ENCODE peak calls at places on chromosomes 12 and 14, in nine cellular contexts. W is epithelial cell of esophagus, U is GM23338, P is neural crest cell, B is fibroblast of villous mesenchyme, Y is astrocyte, A is HFFc6, M is fibroblast of pulmonary artery, E is progenitor cell of endocrine pancreas. J is an unnamed sample.

GRCh38 chr14:68573126-68573525 is 219.7 kb downstream of the ZFP36L1 start:
- DNase-seq in W (no peak), U (no peak), P (no peak), B (no peak), Y (no peak), A (no peak), M (no peak), E (no peak), J (no peak)

GRCh38 chr12:83015390-83016225 is 328.9 kb downstream of the TMTC2 start:
- DNase-seq in W (no peak), U (no peak), P (no peak), B (peak; percentile 7), Y (peak; percentile 29), A (peak; percentile 1), M (peak; percentile 37), E (no peak), J (no peak)

GRCh38 chr12:128729628-128730121 is 94.1 kb downstream of the SLC15A4 start:
- DNase-seq in W (peak; percentile 1), U (no peak), P (no peak), B (no peak), Y (no peak), A (no peak), M (no peak), E (no peak), J (no peak)

GRCh38 chr12:98352218-98352811 is 163.1 kb upstream of the TMPO start:
- DNase-seq in W (peak; percentile 95), U (no peak), P (no peak), B (peak; percentile 77), Y (peak; percentile 98), A (peak; percentile 83), M (peak; percentile 85), E (no peak), J (no peak)

GRCh38 chr14:60287452-60287851 is 38.4 kb downstream of the PPM1A start:
- DNase-seq in W (no peak), U (no peak), P (no peak), B (no peak), Y (no peak), A (no peak), M (no peak), E (no peak), J (no peak)

GRCh38 chr12:10065241-10065640 is 33.5 kb downstream of the CLEC1A start:
- DNase-seq in W (peak; percentile 15), U (peak; percentile 2), P (no peak), B (no peak), Y (no peak), A (no peak), M (no peak), E (no peak), J (no peak)

GRCh38 chr12:65565601-65566560 is 258.4 kb upstream of the HMGA2 start:
- DNase-seq in W (peak; percentile 74), U (peak; percentile 26), P (no peak), B (peak; percentile 98), Y (peak; percentile 99), A (peak; percentile 96), M (peak; percentile 91), E (no peak), J (no peak)

GRCh38 chr14:102415671-102416070 is 52.9 kb downstream of the TECPR2 start:
- DNase-seq in W (no peak), U (no peak), P (no peak), B (no peak), Y (no peak), A (no peak), M (no peak), E (no peak), J (no peak)

GRCh38 chr12:94601972-94602517 is 48.3 kb downstream of the TMCC3 start:
- DNase-seq in W (no peak), U (no peak), P (no peak), B (peak; percentile 69), Y (no peak), A (no peak), M (no peak), E (no peak), J (no peak)

GRCh38 chr12:75816892-75817291 is 214.7 kb downstream of the PHLDA1 start:
- DNase-seq in W (peak; percentile 75), U (no peak), P (no peak), B (peak; percentile 61), Y (peak; percentile 61), A (peak; percentile 87), M (peak; percentile 76), E (no peak), J (no peak)

GRCh38 chr12:2057041-2057792 is 4.4 kb downstream of the CACNA1C start:
- DNase-seq in W (peak; percentile 19), U (peak; percentile 97), P (peak; percentile 76), B (peak; percentile 64), Y (no peak), A (no peak), M (peak; percentile 66), E (peak; percentile 90), J (no peak)

GRCh38 chr12:60872219-60872618 is 1276.4 kb downstream of the SLC16A7 start:
- DNase-seq in W (no peak), U (no peak), P (no peak), B (no peak), Y (no peak), A (no peak), M (no peak), E (no peak), J (no peak)

GRCh38 chr12:60872850-60873713 is 1277.3 kb downstream of the SLC16A7 start:
- DNase-seq in W (no peak), U (no peak), P (no peak), B (no peak), Y (no peak), A (no peak), M (no peak), E (no peak), J (no peak)

GRCh38 chr12:60874091-60874490 is 1278.3 kb downstream of the SLC16A7 start:
- DNase-seq in W (no peak), U (no peak), P (no peak), B (no peak), Y (no peak), A (no peak), M (no peak), E (no peak), J (no peak)
- TF ChIP-seq CTCF in W (no peak), U (no peak), P (no peak), B (no peak), Y (no peak), A (no peak), M (no peak), E (no peak), J (no peak)

DNA sequence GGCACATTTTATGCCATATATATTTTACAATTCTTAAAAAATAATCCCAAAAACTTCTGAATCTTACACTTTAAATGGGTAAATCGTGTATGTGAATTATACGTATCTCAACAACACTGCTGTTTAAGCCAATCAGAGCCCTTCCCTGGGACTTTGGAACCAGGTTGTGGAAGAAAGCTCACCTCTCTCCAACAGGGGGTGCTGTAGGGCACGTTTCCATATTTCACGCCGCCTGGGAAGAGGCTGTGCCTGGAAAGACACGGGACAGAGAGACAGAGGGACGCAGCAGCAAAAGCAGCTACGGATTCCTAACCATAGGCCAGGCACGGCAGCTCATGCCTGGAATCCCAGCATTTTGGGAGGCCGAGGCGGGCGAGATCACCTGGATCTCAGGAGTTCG is 29.4 kb upstream of the FBRSL1 start:
- DNase-seq in W (no peak), U (peak; percentile 83), P (no peak), B (no peak), Y (no peak), A (no peak), M (peak; percentile 20), E (no peak), J (no peak)
- TF ChIP-seq CTCF in W (no peak), U (peak; percentile 78), P (peak; percentile 55), B (no peak), Y (no peak), A (peak; percentile 51), M (peak; percentile 26), E (peak; percentile 45), J (no peak)

GRCh38 chr14:74549588-74549987 is 56.0 kb downstream of the ISCA2 start:
- DNase-seq in W (peak; percentile 75), U (peak; percentile 29), P (no peak), B (no peak), Y (no peak), A (no peak), M (no peak), E (no peak), J (no peak)
- TF ChIP-seq CTCF in W (peak; percentile 76), U (no peak), P (no peak), B (peak; percentile 50), Y (no peak), A (peak; percentile 64), M (peak; percentile 49), E (peak; percentile 20), J (no peak)

GRCh38 chr12:111174283-111175108 is 194.4 kb downstream of the PHETA1 start:
- DNase-seq in W (peak; percentile 43), U (peak; percentile 51), P (no peak), B (no peak), Y (no peak), A (no peak), M (no peak), E (no peak), J (no peak)
- TF ChIP-seq CTCF in W (peak; percentile 48), U (peak; percentile 51), P (peak; percentile 24), B (no peak), Y (no peak), A (peak; percentile 29), M (no peak), E (peak; percentile 13), J (no peak)

GRCh38 chr12:77720258-77720657 is 110.4 kb upstream of the NAV3 start:
- DNase-seq in W (peak; percentile 24), U (peak; percentile 24), P (no peak), B (no peak), Y (no peak), A (peak; percentile 21), M (peak; percentile 9), E (no peak), J (no peak)
- TF ChIP-seq CTCF in W (peak; percentile 41), U (peak; percentile 29), P (peak; percentile 45), B (peak; percentile 35), Y (no peak), A (peak; percentile 67), M (peak; percentile 36), E (peak; percentile 29), J (no peak)

GRCh38 chr14:24563505-24563904 is 12.5 kb downstream of the CTSG start:
- DNase-seq in W (no peak), U (no peak), P (no peak), B (no peak), Y (no peak), A (no peak), M (no peak), E (no peak), J (no peak)
- TF ChIP-seq CTCF in W (no peak), U (no peak), P (no peak), B (no peak), Y (no peak), A (no peak), M (no peak), E (no peak), J (no peak)

GRCh38 chr14:90274019-90274418 is 17.7 kb downstream of the PSMC1 start:
- DNase-seq in W (no peak), U (no peak), P (no peak), B (no peak), Y (no peak), A (no peak), M (no peak), E (no peak), J (no peak)
- TF ChIP-seq CTCF in W (no peak), U (no peak), P (no peak), B (peak; percentile 18), Y (no peak), A (no peak), M (no peak), E (no peak), J (no peak)

J was measured in natural killer cell.